ENCODE peak calls at places on chromosomes 11 and 22, in five cellular contexts. U, Z, E, S and Q are unnamed samples.

GRCh38 chr11:15976433-15977045 is 379.8 kb downstream of the SOX6 start:
- DNase-seq in E (no peak), Z (no peak), U (no peak), S (no peak), Q (no peak)

GRCh38 chr11:69301491-69302401 is 7.8 kb downstream of the MYEOV start:
- DNase-seq in E (no peak), Z (peak; percentile 79), S (no peak), U (no peak), Q (peak; percentile 89)

GRCh38 chr11:76604652-76605241 is 65.8 kb downstream of the LRRC32 start:
- DNase-seq in Z (peak; percentile 79), E (peak; percentile 83), S (peak; percentile 18), U (no peak), Q (no peak)

GRCh38 chr11:96272542-96273306 is 70.3 kb downstream of the MAML2 start:
- DNase-seq in U (peak; percentile 57), Z (peak; percentile 55), S (no peak), E (no peak), Q (no peak)

GRCh38 chr11:112289588-112290461 is 29.2 kb upstream of the PLET1 start:
- DNase-seq in U (peak; percentile 90), S (peak; percentile 85), E (peak; percentile 86), Z (peak; percentile 88), Q (peak; percentile 83)

GRCh38 chr11:68214173-68215086 is 1.3 kb upstream of the KMT5B start:
- DNase-seq in E (no peak), S (peak; percentile 43), Z (no peak), U (peak; percentile 46), Q (no peak)

GRCh38 chr22:46764140-46764680 is 1.8 kb downstream of the TBC1D22A start:
- DNase-seq in U (no peak), S (no peak), E (no peak), Z (no peak), Q (no peak)

GRCh38 chr22:32312748-32313147 is 44.9 kb upstream of the RFPL3 start:
- DNase-seq in U (no peak), E (no peak), S (no peak), Z (no peak), Q (no peak)

GRCh38 chr11:61336171-61336935 is 3.3 kb downstream of the TKFC start:
- DNase-seq in U (peak; percentile 93), E (peak; percentile 88), Z (peak; percentile 90), S (peak; percentile 92), Q (peak; percentile 74)

GRCh38 chr11:126489791-126490190 is 134.3 kb downstream of the ST3GAL4 start:
- DNase-seq in Z (no peak), E (no peak), S (no peak), U (no peak), Q (no peak)

GRCh38 chr22:42434283-42434682 is 2.1 kb upstream of the NFAM1 start:
- DNase-seq in Z (no peak), U (no peak), E (no peak), S (no peak), Q (no peak)

GRCh38 chr22:46373838-46374662 is 38.5 kb downstream of the TRMU start:
- DNase-seq in E (no peak), U (no peak), S (no peak), Z (no peak), Q (no peak)

GRCh38 chr11:113177596-113178115 is 136.7 kb upstream of the TTC12 start:
- DNase-seq in U (peak; percentile 37), E (no peak), S (no peak), Z (no peak), Q (no peak)

GRCh38 chr22:37163618-37164534 is 14.2 kb upstream of the IL2RB start:
- DNase-seq in U (no peak), E (no peak), S (no peak), Z (no peak), Q (no peak)

GRCh38 chr11:26201411-26201810 is 130.5 kb upstream of the ANO3 start:
- DNase-seq in E (no peak), U (no peak), Z (no peak), S (no peak), Q (peak; percentile 46)

GRCh38 chr22:37752189-37753061 is 55.3 kb upstream of the GCAT start:
- DNase-seq in Z (peak; percentile 93), S (no peak), E (peak; percentile 95), U (no peak), Q (peak; percentile 82)

GRCh38 chr11:46248270-46249102 is 29.0 kb upstream of the CREB3L1 start:
- DNase-seq in S (peak; percentile 68), E (no peak), Z (no peak), U (peak; percentile 76), Q (peak; percentile 89)

GRCh38 chr11:62450543-62451242 is 31.9 kb downstream of the SCGB1A1 start:
- DNase-seq in S (no peak), Z (no peak), E (no peak), U (no peak), Q (no peak)

GRCh38 chr11:90204832-90205646 is 17.8 kb downstream of the CHORDC1 start:
- DNase-seq in S (no peak), Z (no peak), U (peak; percentile 70), E (no peak), Q (peak; percentile 35)

GRCh38 chr22:42769574-42770447 is 49.1 kb upstream of the A4GALT start:
- DNase-seq in U (no peak), S (no peak), Z (peak; percentile 90), E (no peak), Q (no peak)

GRCh38 chr22:46754110-46754799 is 8.2 kb upstream of the TBC1D22A start:
- DNase-seq in E (peak; percentile 98), S (no peak), Z (peak; percentile 94), U (no peak), Q (peak; percentile 91)

GRCh38 chr11:128334311-128335044 is 252.9 kb downstream of the ETS1 start:
- DNase-seq in E (no peak), S (no peak), Z (no peak), U (no peak), Q (no peak)

GRCh38 chr11:66835762-66836405 is 7.4 kb upstream of the RCE1 start:
- DNase-seq in E (peak; percentile 1), S (no peak), U (no peak), Z (no peak), Q (no peak)

GRCh38 chr22:31538815-31539214 is 42.5 kb downstream of the SFI1 start:
- DNase-seq in U (no peak), E (no peak), S (no peak), Z (no peak), Q (no peak)

GRCh38 chr22:44567846-44568493 is 69.9 kb upstream of the RTL6 start:
- DNase-seq in Z (peak; percentile 57), U (peak; percentile 57), S (peak; percentile 62), E (no peak), Q (no peak)

GRCh38 chr11:64713031-64713780 is 9.8 kb downstream of the NRXN2 start:
- DNase-seq in Z (peak; percentile 46), E (no peak), U (peak; percentile 55), S (no peak), Q (peak; percentile 36)

GRCh38 chr11:132607575-132607974 is 924.7 kb downstream of the OPCML start:
- DNase-seq in E (no peak), Z (no peak), S (no peak), U (no peak), Q (no peak)

GRCh38 chr11:66625752-66626149 is 9.3 kb downstream of the RBM14 start:
- DNase-seq in Z (no peak), S (no peak), E (no peak), U (no peak), Q (no peak)

GRCh38 chr11:76793391-76793811 is 10.2 kb downstream of the TSKU start:
- DNase-seq in Z (peak; percentile 15), U (no peak), E (peak; percentile 50), S (no peak), Q (no peak)

GRCh38 chr11:62554377-62554776 is 7.8 kb upstream of the AHNAK start:
- DNase-seq in U (peak; percentile 45), S (no peak), Z (no peak), E (no peak), Q (no peak)

DNA sequence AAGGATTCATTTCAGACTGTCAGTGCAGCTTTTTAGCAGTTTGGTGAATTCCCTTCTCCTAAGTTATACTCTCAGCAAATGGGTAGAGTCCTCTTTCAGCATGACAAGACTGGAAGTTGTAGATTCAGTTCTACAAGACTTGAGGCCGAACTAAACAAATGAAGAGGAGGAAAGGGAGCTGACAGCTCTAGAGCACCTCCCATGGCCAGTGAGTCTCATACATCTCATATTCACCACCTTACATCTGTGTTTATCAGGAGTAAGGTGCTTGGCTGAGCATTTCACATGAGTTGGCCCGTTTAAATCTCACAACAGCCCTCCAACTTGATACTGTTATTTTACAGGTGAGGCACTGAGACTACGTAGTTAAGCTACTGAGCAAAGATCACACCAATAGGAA is 30.4 kb downstream of the SEZ6L start:
- DNase-seq in U (peak; percentile 34), Z (no peak), S (peak; percentile 31), E (no peak), Q (no peak)
- H3K27ac ChIP-seq in U (no peak overlapping the region), Z (no peak overlapping the region), S (no peak overlapping the region), E (no peak overlapping the region), Q (no peak overlapping the region)

GRCh38 chr11:102891736-102892135 is 17.0 kb upstream of the MMP12 start:
- DNase-seq in E (no peak), U (no peak), S (no peak), Z (no peak), Q (no peak)
- TF ChIP-seq CTCF in E (no peak), U (no peak), S (no peak), Z (no peak), Q (no peak)

DNA sequence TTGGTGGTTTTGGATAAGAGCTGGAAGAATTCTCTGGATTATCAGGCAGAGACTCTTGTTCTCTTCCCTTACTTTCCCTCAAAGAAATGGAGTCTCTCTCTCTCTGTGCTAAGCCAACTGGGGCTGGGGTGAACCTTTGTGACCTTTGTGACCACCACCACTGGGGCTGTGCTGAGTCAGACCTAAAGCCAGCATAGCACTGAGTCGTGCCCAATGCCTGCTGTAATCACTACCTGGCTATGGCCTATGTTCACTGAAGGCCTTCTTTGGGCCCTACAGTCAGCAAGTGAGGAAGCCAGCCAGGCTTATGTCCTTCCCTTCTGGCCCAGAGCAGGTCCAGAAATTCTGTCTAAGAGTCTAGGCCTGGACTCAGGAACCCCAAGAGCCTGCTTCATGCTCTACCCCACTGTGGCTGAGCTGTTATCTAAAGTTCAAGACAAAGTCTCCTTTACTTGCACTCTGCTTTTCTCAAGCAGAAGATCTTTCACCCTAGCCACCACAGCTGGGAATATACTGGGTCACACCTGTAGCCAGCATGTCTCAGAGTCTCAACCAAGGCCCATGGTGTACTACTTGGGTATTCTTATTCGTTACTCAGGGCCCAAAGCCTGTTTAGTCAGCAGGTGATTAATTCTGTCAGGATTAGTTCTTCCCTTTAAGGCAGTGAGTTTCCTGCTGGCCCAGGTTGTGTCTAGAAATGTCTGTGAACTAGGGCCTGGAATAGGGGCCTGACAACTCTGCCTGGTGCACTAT is 86.0 kb downstream of the EHF start:
- DNase-seq in Z (no peak), E (no peak), S (no peak), U (peak; percentile 2), Q (no peak)
- H3K27ac ChIP-seq in Z (no peak overlapping the region), E (no peak overlapping the region), S (no peak overlapping the region), U (no peak overlapping the region), Q (no peak overlapping the region)

DNA sequence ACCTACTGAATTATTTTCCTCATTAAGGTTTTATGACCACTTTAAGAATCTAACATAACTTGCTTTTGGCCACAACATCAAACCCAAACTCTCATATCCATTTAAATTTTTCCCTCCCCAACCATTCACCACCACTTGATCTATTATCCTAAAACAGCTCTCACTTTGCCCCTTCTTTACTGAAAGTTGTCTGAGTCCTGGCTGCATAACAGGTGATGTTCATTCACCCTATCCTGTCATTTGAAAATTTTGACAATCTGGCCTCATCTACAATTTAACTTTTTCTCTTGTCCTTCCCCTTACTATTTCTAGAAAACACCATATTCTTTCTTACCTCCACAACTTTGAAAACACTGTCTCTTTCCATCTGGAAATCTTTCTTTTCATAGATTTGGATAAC is 89.3 kb downstream of the BDNF start:
- DNase-seq in Z (no peak), E (no peak), S (no peak), U (no peak), Q (no peak)
- TF ChIP-seq CTCF in Z (no peak), E (no peak), S (no peak), U (no peak), Q (no peak)